ENCODE peak calls at places on chromosomes 7 and 10, in four cellular contexts. K is NCI-H774; W is stimulated activated CD8-positive, alpha-beta memory T cell treated with anti-CD3 and anti-CD28 coated beads, Interleukin-2, amount 100 ng/mL, for 48 hours; X is esophagus squamous epithelium. U is an unnamed sample.

GRCh38 chr10:126224967-126225671 is 163.2 kb downstream of the ADAM12 start:
- DNase-seq in X (no peak), W (no peak), K (no peak), U (no peak)

GRCh38 chr7:92133737-92134270 is 473 bp downstream of the CYP51A1 start:
- DNase-seq in X (peak), K (peak), W (peak), U (peak)

GRCh38 chr10:102615361-102615760 is 28.9 kb upstream of the TRIM8 start:
- DNase-seq in K (no peak), W (no peak), X (no peak), U (no peak)

GRCh38 chr10:132335189-132336063 is 3.4 kb downstream of the LRRC27 start:
- DNase-seq in W (no peak), X (no peak), K (no peak), U (peak)

GRCh38 chr10:123069271-123069670 is 60.5 kb downstream of the ACADSB start:
- DNase-seq in W (no peak), X (no peak), K (peak), U (no peak)

GRCh38 chr7:1678571-1679325 is 8.7 kb downstream of the ELFN1 start:
- DNase-seq in X (no peak), W (no peak), K (no peak), U (peak)

GRCh38 chr10:14244147-14244546 is 86.6 kb downstream of the FRMD4A start:
- DNase-seq in K (no peak), W (no peak), X (no peak), U (no peak)

GRCh38 chr7:130918129-130919052 is 184.4 kb upstream of the KLF14 start:
- DNase-seq in W (no peak), K (no peak), X (no peak), U (peak)

GRCh38 chr7:82362129-82362528 is 81.4 kb downstream of the CACNA2D1 start:
- DNase-seq in K (no peak), W (no peak), X (no peak), U (no peak)

U was measured in ascending aorta.